ENCODE peak calls at places on chromosome X, in seven cellular contexts. V is neural progenitor cell, B is mesenchymal stem cell, R is fibroblast of lung, Q is GM23248, Y is H1, Z is K562. X is an unnamed sample.

GRCh38 chrX:18076434-18076833 is 144.3 kb downstream of the BEND2 start:
- DNase-seq in V (no peak), B (no peak), R (no peak), Q (no peak), Y (no peak), Z (no peak), X (no peak)

GRCh38 chrX:14776901-14777300 is 96.0 kb downstream of the FANCB start:
- DNase-seq in V (no peak), B (no peak), R (peak; percentile 42), Q (no peak), Y (no peak), Z (no peak), X (no peak)

GRCh38 chrX:74931214-74931613 is 6.0 kb upstream of the NEXMIF start:
- DNase-seq in V (peak; percentile 20), B (no peak), R (no peak), Q (no peak), Y (no peak), Z (no peak), X (no peak)

GRCh38 chrX:119693032-119693995 is at the start of gene SEPTIN6:
- DNase-seq in V (peak; percentile 78), B (peak; percentile 91), R (peak; percentile 72), Q (peak; percentile 72), Y (peak; percentile 76), Z (peak; percentile 79), X (peak; percentile 75)

GRCh38 chrX:72031118-72031517 is 100.6 kb downstream of the RTL5 start:
- DNase-seq in V (no peak), B (no peak), R (no peak), Q (no peak), Y (no peak), Z (no peak), X (no peak)

GRCh38 chrX:39559229-39559628 is 538.5 kb downstream of the BCOR start:
- DNase-seq in V (no peak), B (no peak), R (peak; percentile 65), Q (peak; percentile 63), Y (no peak), Z (no peak), X (no peak)

GRCh38 chrX:40109288-40110008 is 11.7 kb upstream of the BCOR start:
- DNase-seq in V (peak; percentile 73), B (peak; percentile 78), R (peak; percentile 64), Q (peak; percentile 79), Y (no peak), Z (peak; percentile 54), X (peak; percentile 37)

GRCh38 chrX:144388738-144389137 is 504.9 kb downstream of the UBE2NL start:
- DNase-seq in V (no peak), B (no peak), R (no peak), Q (no peak), Y (no peak), Z (no peak), X (no peak)

GRCh38 chrX:44828008-44828605 is 15.7 kb upstream of the DUSP21 start:
- DNase-seq in V (no peak), B (peak; percentile 44), R (peak; percentile 92), Q (peak; percentile 78), Y (no peak), Z (no peak), X (peak; percentile 58)

GRCh38 chrX:40933132-40934078 is 151.8 kb upstream of the USP9X start:
- DNase-seq in V (peak; percentile 3), B (peak; percentile 70), R (peak; percentile 72), Q (peak; percentile 61), Y (no peak), Z (peak; percentile 14), X (peak; percentile 36)

GRCh38 chrX:39891781-39892180 is 206.0 kb downstream of the BCOR start:
- DNase-seq in V (no peak), B (no peak), R (peak; percentile 34), Q (no peak), Y (no peak), Z (no peak), X (no peak)

GRCh38 chrX:151977009-151977408 is 2.5 kb upstream of the GABRE start:
- DNase-seq in V (no peak), B (no peak), R (no peak), Q (peak; percentile 18), Y (no peak), Z (no peak), X (no peak)

GRCh38 chrX:68839771-68840170 is 10.9 kb downstream of the EFNB1 start:
- DNase-seq in V (no peak), B (no peak), R (no peak), Q (no peak), Y (no peak), Z (no peak), X (no peak)

GRCh38 chrX:35841872-35842271 is 43.7 kb downstream of the MAGEB16 start:
- DNase-seq in V (no peak), B (peak; percentile 29), R (peak; percentile 5), Q (no peak), Y (no peak), Z (no peak), X (no peak)

GRCh38 chrX:9913041-9913440 is 54.1 kb upstream of the CLDN34 start:
- DNase-seq in V (no peak), B (peak; percentile 41), R (peak; percentile 78), Q (peak; percentile 67), Y (no peak), Z (no peak), X (no peak)

GRCh38 chrX:112163916-112164315 is 81.3 kb upstream of the TRPC5 start:
- DNase-seq in V (no peak), B (peak; percentile 0), R (peak; percentile 60), Q (peak; percentile 56), Y (no peak), Z (no peak), X (no peak)

GRCh38 chrX:72306085-72306801 is 529 bp upstream of the CITED1 start:
- DNase-seq in V (peak; percentile 54), B (peak; percentile 13), R (peak; percentile 6), Q (peak; percentile 32), Y (peak; percentile 56), Z (peak; percentile 23), X (peak; percentile 30)

GRCh38 chrX:110003167-110004156 is 548 bp downstream of the TMEM164 start:
- DNase-seq in V (no peak), B (peak; percentile 38), R (peak; percentile 8), Q (peak; percentile 58), Y (no peak), Z (peak; percentile 21), X (peak; percentile 12)

GRCh38 chrX:130393451-130394074 is 8.1 kb upstream of the GPR119 start:
- DNase-seq in V (peak; percentile 65), B (peak; percentile 62), R (peak; percentile 27), Q (peak; percentile 67), Y (peak; percentile 50), Z (peak; percentile 10), X (peak; percentile 71)

GRCh38 chrX:118603981-118604380 is 108.4 kb downstream of the DOCK11 start:
- DNase-seq in V (peak; percentile 64), B (peak; percentile 68), R (peak; percentile 44), Q (peak; percentile 70), Y (peak; percentile 49), Z (peak; percentile 51), X (peak; percentile 69)

GRCh38 chrX:41457618-41458192 is 10.6 kb downstream of the NYX start:
- DNase-seq in V (no peak), B (no peak), R (no peak), Q (peak; percentile 5), Y (peak; percentile 65), Z (no peak), X (no peak)

GRCh38 chrX:15812212-15812938 is 22.1 kb downstream of the ZRSR2 start:
- DNase-seq in V (no peak), B (no peak), R (no peak), Q (no peak), Y (no peak), Z (no peak), X (no peak)

GRCh38 chrX:15816453-15816838 is 26.2 kb downstream of the ZRSR2 start:
- DNase-seq in V (no peak), B (peak; percentile 19), R (no peak), Q (peak; percentile 5), Y (no peak), Z (no peak), X (no peak)

GRCh38 chrX:15814811-15815210 is 24.5 kb downstream of the ZRSR2 start:
- DNase-seq in V (no peak), B (no peak), R (no peak), Q (no peak), Y (no peak), Z (no peak), X (no peak)

GRCh38 chrX:15816886-15817285 is 26.6 kb downstream of the ZRSR2 start:
- DNase-seq in V (no peak), B (peak; percentile 74), R (peak; percentile 48), Q (no peak), Y (no peak), Z (no peak), X (no peak)

DNA sequence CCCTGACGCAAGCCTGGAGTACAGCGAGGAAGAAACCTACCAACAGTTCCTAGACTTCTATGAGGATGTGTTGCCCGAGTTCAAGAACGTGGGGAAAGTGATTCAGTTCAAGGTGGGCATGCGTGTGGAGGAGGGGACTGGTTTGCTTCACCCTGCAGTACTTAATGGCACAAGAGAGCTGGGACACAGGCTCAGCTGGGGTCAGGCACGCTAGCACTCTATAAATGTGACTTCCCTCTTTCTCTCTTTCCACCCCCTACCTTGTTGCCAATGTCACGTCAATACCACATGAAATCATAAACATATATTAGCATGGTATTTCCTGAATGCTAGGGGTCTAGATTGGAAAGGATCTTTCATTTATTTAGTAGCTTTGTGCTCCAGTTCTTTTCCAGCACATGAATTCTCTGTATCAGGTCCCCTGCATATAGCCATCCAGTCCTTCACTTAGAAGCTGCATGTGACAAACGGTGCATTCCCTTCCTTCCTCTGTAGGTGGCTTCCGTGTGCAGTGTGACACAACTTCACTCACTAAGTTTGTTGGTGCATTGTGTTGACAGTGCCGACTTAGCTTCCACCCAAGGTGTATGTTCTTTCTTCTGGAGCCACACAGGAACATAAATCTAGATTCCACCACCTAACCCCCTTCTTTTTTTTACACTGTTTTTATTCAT is 25.6 kb downstream of the ZRSR2 start:
- DNase-seq in V (peak; percentile 66), B (peak; percentile 50), R (no peak), Q (peak; percentile 31), Y (no peak), Z (peak; percentile 13), X (peak; percentile 44)
- H3K4me2 ChIP-seq in V (no peak overlapping the region), B (no peak overlapping the region), R (no peak overlapping the region), Q (no peak overlapping the region), Y (no peak overlapping the region), Z (no peak overlapping the region), X (no peak overlapping the region)

DNA sequence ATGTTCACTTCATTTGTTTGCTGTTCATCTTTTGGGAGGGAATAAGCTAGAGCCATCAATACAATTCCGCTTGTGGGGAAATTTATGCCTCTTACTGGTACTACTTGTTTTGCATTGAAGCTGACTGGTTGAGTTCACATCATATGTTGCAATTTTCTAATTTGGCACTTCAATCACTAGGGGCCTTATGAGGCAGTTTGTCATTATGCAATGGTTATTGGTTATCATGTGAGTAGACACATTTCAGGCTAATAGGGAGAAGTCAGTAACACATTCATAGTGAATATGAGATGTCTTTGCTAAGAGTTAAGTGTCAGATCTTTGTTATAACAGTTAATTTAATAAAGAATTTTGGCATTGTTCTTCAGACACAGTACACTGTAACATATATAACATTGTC is 5.0 kb downstream of the RPL36A start:
- DNase-seq in V (no peak), B (peak; percentile 34), R (no peak), Q (peak; percentile 30), Y (no peak), Z (no peak), X (no peak)
- H3K4me2 ChIP-seq in V (no peak overlapping the region), B (no peak overlapping the region), R (no peak overlapping the region), Q (no peak overlapping the region), Y (no peak overlapping the region), Z (no peak overlapping the region), X (no peak overlapping the region)

GRCh38 chrX:47360423-47361179 is 9.8 kb upstream of the ZNF157 start:
- DNase-seq in V (no peak), B (no peak), R (no peak), Q (no peak), Y (no peak), Z (no peak), X (no peak)
- H3K4me2 ChIP-seq in V (no peak overlapping the region), B (no peak overlapping the region), R (no peak overlapping the region), Q (no peak overlapping the region), Y (peak overlapping the region; percentile 70), Z (no peak overlapping the region), X (no peak overlapping the region)

GRCh38 chrX:103699243-103699642 is 11.5 kb upstream of the TMEM31 start:
- DNase-seq in V (no peak), B (no peak), R (no peak), Q (no peak), Y (no peak), Z (no peak), X (no peak)
- H3K4me2 ChIP-seq in V (no peak overlapping the region), B (no peak overlapping the region), R (no peak overlapping the region), Q (no peak overlapping the region), Y (no peak overlapping the region), Z (no peak overlapping the region), X (no peak overlapping the region)

X was measured in A549.